ENCODE peak calls at places on chromosomes 16 and 17, in eight cellular contexts. X is GM04503; O is NCI-H2029 treated with DMSO at 0.1 percent for 48 hours; J is CMK; Z is cardiac muscle cell; S is neuronal stem cell; U is activated naive CD8-positive, alpha-beta T cell treated with anti-CD3 and anti-CD28 coated beads for 36 hours; E is retina. C is an unnamed sample.

GRCh38 chr16:17177242-17177967 is 293.4 kb downstream of the XYLT1 start:
- DNase-seq in X (no peak), J (no peak), Z (no peak), U (no peak), S (no peak), E (no peak), O (no peak), C (no peak)

GRCh38 chr17:38861399-38861843 is 7.9 kb upstream of the RPL23 start:
- DNase-seq in E (no peak), J (no peak), S (no peak), U (no peak), Z (no peak), O (no peak), X (no peak), C (no peak)

GRCh38 chr16:67162439-67163163 is 1.9 kb upstream of the HSF4 start:
- DNase-seq in U (no peak), X (no peak), Z (no peak), J (no peak), E (no peak), S (no peak), O (no peak), C (no peak)

GRCh38 chr16:12535535-12536411 is 267.9 kb downstream of the CPPED1 start:
- DNase-seq in Z (peak; percentile 74), X (no peak), J (no peak), S (peak; percentile 46), O (no peak), U (peak; percentile 29), E (no peak), C (peak; percentile 32)

GRCh38 chr16:76081936-76082335 is 195.3 kb upstream of the CNTNAP4 start:
- DNase-seq in S (no peak), U (no peak), Z (no peak), E (no peak), X (no peak), O (no peak), J (no peak), C (no peak)

GRCh38 chr16:75305364-75306101 is 54.1 kb upstream of the BCAR1 start:
- DNase-seq in Z (peak; percentile 26), U (peak; percentile 58), O (peak; percentile 8), X (peak; percentile 100), S (no peak), J (no peak), E (no peak), C (no peak)

GRCh38 chr17:7945651-7946050 is 13.6 kb downstream of the CNTROB start:
- DNase-seq in Z (no peak), S (no peak), E (no peak), O (no peak), X (no peak), U (no peak), J (no peak), C (no peak)

GRCh38 chr16:88639231-88640038 is 1.1 kb downstream of the IL17C start:
- DNase-seq in O (no peak), Z (no peak), J (no peak), U (no peak), E (peak; percentile 51), S (no peak), X (no peak), C (no peak)

GRCh38 chr16:83300326-83300725 is 507.5 kb upstream of the HSBP1 start:
- DNase-seq in J (no peak), X (no peak), Z (no peak), U (no peak), E (no peak), S (no peak), O (no peak), C (no peak)

GRCh38 chr17:6995500-6996255 is at the start of gene ALOX12:
- DNase-seq in S (no peak), Z (peak; percentile 38), O (no peak), X (no peak), U (no peak), E (peak; percentile 61), J (no peak), C (no peak)

GRCh38 chr16:65414284-65414984 is 292.6 kb upstream of the CDH11 start:
- DNase-seq in J (no peak), X (peak; percentile 73), S (no peak), E (peak; percentile 30), Z (no peak), O (no peak), U (peak; percentile 4), C (no peak)

GRCh38 chr17:83067071-83067717 is 12.2 kb upstream of the METRNL start:
- DNase-seq in E (no peak), S (no peak), U (no peak), O (no peak), J (no peak), Z (no peak), X (no peak), C (no peak)

GRCh38 chr17:15510361-15510760 is 42.9 kb upstream of the CDRT4 start:
- DNase-seq in U (no peak), O (no peak), S (no peak), J (no peak), X (peak; percentile 51), E (no peak), Z (no peak), C (no peak)

GRCh38 chr16:66660422-66661209 is 35.9 kb downstream of the CMTM4 start:
- DNase-seq in U (no peak), J (peak; percentile 20), X (peak; percentile 68), E (peak; percentile 79), Z (peak; percentile 89), S (peak; percentile 29), O (no peak), C (no peak)

GRCh38 chr16:75080205-75081029 is 36.2 kb downstream of the LDHD start:
- DNase-seq in Z (no peak), E (no peak), X (no peak), S (no peak), U (no peak), O (no peak), J (no peak), C (no peak)

GRCh38 chr16:72677662-72678447 is 370.1 kb downstream of the ZFHX3 start:
- DNase-seq in O (no peak), Z (no peak), X (no peak), J (no peak), S (no peak), E (no peak), U (no peak), C (no peak)

GRCh38 chr16:49889725-49890397 is 33.9 kb upstream of the ZNF423 start:
- DNase-seq in S (no peak), J (no peak), Z (no peak), X (no peak), U (no peak), E (no peak), O (no peak), C (no peak)

GRCh38 chr17:80220709-80221215 is 535 bp downstream of the SLC26A11 start:
- DNase-seq in Z (peak; percentile 32), J (no peak), X (no peak), S (no peak), E (peak; percentile 58), U (no peak), O (no peak), C (no peak)

C was measured in NT2/D1.